ENCODE peak calls at places on chromosome 1, in seven cellular contexts. One of them, this sample, is unnamed.
A peak's percentile ranks its signal among the peaks of the same experiment; 100 is the strongest.

GRCh38 chr1:109761227-109762038 is 2.3 kb downstream of the EPS8L3 start:
- DNase-seq in HFF-Myc: no peak
- DNase-seq in testis: peak; percentile 24
- DNase-seq in heart left ventricle: peak; percentile 76
- DNase-seq in WERI-Rb-1: peak; percentile 86
- DNase-seq in IMR-90: no peak
- DNase-seq in H1: no peak
- DNase-seq in this sample: no peak

GRCh38 chr1:54404939-54405880 is 984 bp downstream of the SSBP3 start:
- DNase-seq in HFF-Myc: no peak
- DNase-seq in testis: peak; percentile 41
- DNase-seq in heart left ventricle: no peak
- DNase-seq in WERI-Rb-1: peak; percentile 42
- DNase-seq in IMR-90: no peak
- DNase-seq in H1: no peak
- DNase-seq in this sample: peak; percentile 66

GRCh38 chr1:206703647-206704046 is 18.9 kb downstream of the MAPKAPK2 start:
- DNase-seq in HFF-Myc: no peak
- DNase-seq in testis: no peak
- DNase-seq in heart left ventricle: no peak
- DNase-seq in WERI-Rb-1: no peak
- DNase-seq in IMR-90: peak; percentile 49
- DNase-seq in H1: no peak
- DNase-seq in this sample: no peak

GRCh38 chr1:61318319-61319125 is 236.2 kb downstream of the NFIA start:
- DNase-seq in HFF-Myc: peak; percentile 43
- DNase-seq in testis: peak; percentile 57
- DNase-seq in heart left ventricle: peak; percentile 24
- DNase-seq in WERI-Rb-1: no peak
- DNase-seq in IMR-90: peak; percentile 59
- DNase-seq in H1: no peak
- DNase-seq in this sample: peak; percentile 55

GRCh38 chr1:38772026-38772425 is 87.5 kb downstream of the RRAGC start:
- DNase-seq in HFF-Myc: no peak
- DNase-seq in testis: no peak
- DNase-seq in heart left ventricle: no peak
- DNase-seq in WERI-Rb-1: no peak
- DNase-seq in IMR-90: no peak
- DNase-seq in H1: no peak
- DNase-seq in this sample: no peak

GRCh38 chr1:106721779-106722178 is 334.7 kb upstream of the PRMT6 start:
- DNase-seq in HFF-Myc: no peak
- DNase-seq in testis: no peak
- DNase-seq in heart left ventricle: no peak
- DNase-seq in WERI-Rb-1: no peak
- DNase-seq in IMR-90: no peak
- DNase-seq in H1: no peak
- DNase-seq in this sample: peak; percentile 10

GRCh38 chr1:211133393-211133840 is 531 bp downstream of the KCNH1 start:
- DNase-seq in HFF-Myc: no peak
- DNase-seq in testis: peak; percentile 16
- DNase-seq in heart left ventricle: no peak
- DNase-seq in WERI-Rb-1: peak; percentile 56
- DNase-seq in IMR-90: no peak
- DNase-seq in H1: peak; percentile 64
- DNase-seq in this sample: peak; percentile 31

GRCh38 chr1:14738235-14738634 is 139.8 kb downstream of the KAZN start:
- DNase-seq in HFF-Myc: no peak
- DNase-seq in testis: no peak
- DNase-seq in heart left ventricle: no peak
- DNase-seq in WERI-Rb-1: no peak
- DNase-seq in IMR-90: no peak
- DNase-seq in H1: no peak
- DNase-seq in this sample: no peak

GRCh38 chr1:200279810-200280411 is 129.9 kb downstream of the ZNF281 start:
- DNase-seq in HFF-Myc: peak; percentile 27
- DNase-seq in testis: peak; percentile 52
- DNase-seq in heart left ventricle: no peak
- DNase-seq in WERI-Rb-1: peak; percentile 89
- DNase-seq in IMR-90: peak; percentile 60
- DNase-seq in H1: peak; percentile 84
- DNase-seq in this sample: peak; percentile 52

GRCh38 chr1:40708750-40709099 is 17.2 kb downstream of the NFYC start:
- DNase-seq in HFF-Myc: peak; percentile 68
- DNase-seq in testis: no peak
- DNase-seq in heart left ventricle: no peak
- DNase-seq in WERI-Rb-1: no peak
- DNase-seq in IMR-90: peak; percentile 91
- DNase-seq in H1: no peak
- DNase-seq in this sample: peak; percentile 77

GRCh38 chr1:212291505-212292134 is 6.4 kb downstream of the PPP2R5A start:
- DNase-seq in HFF-Myc: no peak
- DNase-seq in testis: no peak
- DNase-seq in heart left ventricle: no peak
- DNase-seq in WERI-Rb-1: no peak
- DNase-seq in IMR-90: peak; percentile 44
- DNase-seq in H1: no peak
- DNase-seq in this sample: no peak

GRCh38 chr1:160116277-160117147 is 953 bp downstream of the ATP1A2 start:
- DNase-seq in HFF-Myc: no peak
- DNase-seq in testis: peak; percentile 50
- DNase-seq in heart left ventricle: peak; percentile 58
- DNase-seq in WERI-Rb-1: no peak
- DNase-seq in IMR-90: peak; percentile 44
- DNase-seq in H1: no peak
- DNase-seq in this sample: peak; percentile 55

GRCh38 chr1:29456685-29457084 is 220.4 kb downstream of the PTPRU start:
- DNase-seq in HFF-Myc: no peak
- DNase-seq in testis: no peak
- DNase-seq in heart left ventricle: no peak
- DNase-seq in WERI-Rb-1: no peak
- DNase-seq in IMR-90: no peak
- DNase-seq in H1: no peak
- DNase-seq in this sample: no peak

GRCh38 chr1:97384294-97384952 is 536.4 kb downstream of the DPYD start:
- DNase-seq in HFF-Myc: no peak
- DNase-seq in testis: no peak
- DNase-seq in heart left ventricle: no peak
- DNase-seq in WERI-Rb-1: no peak
- DNase-seq in IMR-90: peak; percentile 92
- DNase-seq in H1: no peak
- DNase-seq in this sample: no peak

GRCh38 chr1:25927541-25928265 is 21.5 kb upstream of the STMN1 start:
- DNase-seq in HFF-Myc: no peak
- DNase-seq in testis: no peak
- DNase-seq in heart left ventricle: no peak
- DNase-seq in WERI-Rb-1: peak; percentile 89
- DNase-seq in IMR-90: no peak
- DNase-seq in H1: no peak
- DNase-seq in this sample: no peak

GRCh38 chr1:147115496-147115895 is 56.8 kb downstream of the PRKAB2 start:
- DNase-seq in HFF-Myc: no peak
- DNase-seq in testis: no peak
- DNase-seq in heart left ventricle: no peak
- DNase-seq in WERI-Rb-1: no peak
- DNase-seq in IMR-90: no peak
- DNase-seq in H1: no peak
- DNase-seq in this sample: no peak

GRCh38 chr1:1796466-1796865 is 18.2 kb upstream of the NADK start:
- DNase-seq in HFF-Myc: no peak
- DNase-seq in testis: no peak
- DNase-seq in heart left ventricle: no peak
- DNase-seq in WERI-Rb-1: no peak
- DNase-seq in IMR-90: no peak
- DNase-seq in H1: no peak
- DNase-seq in this sample: no peak
- TF ChIP-seq CTCF in HFF-Myc: no peak
- TF ChIP-seq CTCF in testis: no peak
- TF ChIP-seq CTCF in heart left ventricle: no peak
- TF ChIP-seq CTCF in WERI-Rb-1: peak; percentile 42
- TF ChIP-seq CTCF in IMR-90: peak; percentile 14
- TF ChIP-seq CTCF in H1: peak; percentile 48
- TF ChIP-seq CTCF in this sample: no peak

DNA sequence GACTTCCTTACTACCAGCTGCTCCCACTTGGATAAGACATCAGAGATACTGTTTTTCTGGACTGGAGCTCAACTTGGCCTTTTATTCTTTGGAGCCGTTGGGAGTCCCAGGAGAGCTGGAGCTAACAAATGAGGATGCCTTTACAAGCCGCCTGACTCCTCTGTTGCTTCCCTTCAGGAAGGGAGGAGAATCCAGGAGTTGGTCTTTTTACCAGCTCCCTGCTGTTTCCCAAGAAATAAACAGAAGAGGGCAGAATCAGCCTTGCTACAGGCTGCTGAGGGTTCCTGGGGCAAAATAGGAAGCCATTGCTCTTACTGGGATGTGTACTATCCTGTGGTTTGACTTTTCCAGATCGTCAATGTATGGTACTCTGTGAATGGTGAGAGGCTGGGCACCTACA is 1.5 kb downstream of the EIF3I start:
- DNase-seq in HFF-Myc: no peak
- DNase-seq in testis: no peak
- DNase-seq in heart left ventricle: no peak
- DNase-seq in WERI-Rb-1: no peak
- DNase-seq in IMR-90: no peak
- DNase-seq in H1: no peak
- DNase-seq in this sample: no peak
- H3K4me3 ChIP-seq in HFF-Myc: peak overlapping the region; percentile 98
- H3K4me3 ChIP-seq in testis: no peak overlapping the region
- H3K4me3 ChIP-seq in heart left ventricle: no peak overlapping the region
- H3K4me3 ChIP-seq in WERI-Rb-1: no peak overlapping the region
- H3K4me3 ChIP-seq in IMR-90: no peak overlapping the region
- H3K4me3 ChIP-seq in H1: no peak overlapping the region
- H3K4me3 ChIP-seq in this sample: no peak overlapping the region

DNA sequence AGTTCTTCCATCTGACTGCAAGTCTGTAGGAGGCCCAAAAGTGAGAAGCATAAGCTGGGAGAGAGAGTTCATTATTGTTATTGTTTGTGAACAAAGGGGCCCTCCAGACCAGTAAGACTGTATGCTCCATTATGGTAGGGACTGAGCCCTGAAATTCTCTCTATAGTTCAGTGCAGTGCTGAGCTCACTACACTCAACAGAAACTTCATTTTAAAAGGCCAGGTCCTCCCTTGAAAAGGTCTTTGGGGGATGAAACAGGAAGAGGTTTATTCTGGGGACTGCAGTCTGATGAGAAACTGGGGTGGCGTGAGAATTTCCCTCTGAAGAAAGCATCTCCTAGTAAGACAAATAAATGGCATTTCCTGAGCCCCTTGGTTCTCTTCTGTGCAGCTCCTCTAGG is 5.5 kb upstream of the GATAD2B start:
- DNase-seq in HFF-Myc: no peak
- DNase-seq in testis: no peak
- DNase-seq in heart left ventricle: no peak
- DNase-seq in WERI-Rb-1: no peak
- DNase-seq in IMR-90: no peak
- DNase-seq in H1: no peak
- DNase-seq in this sample: no peak
- TF ChIP-seq CTCF in HFF-Myc: no peak
- TF ChIP-seq CTCF in testis: no peak
- TF ChIP-seq CTCF in heart left ventricle: no peak
- TF ChIP-seq CTCF in WERI-Rb-1: no peak
- TF ChIP-seq CTCF in IMR-90: no peak
- TF ChIP-seq CTCF in H1: no peak
- TF ChIP-seq CTCF in this sample: no peak

GRCh38 chr1:192767798-192768197 is 41.0 kb upstream of the RGS2 start:
- DNase-seq in HFF-Myc: no peak
- DNase-seq in testis: no peak
- DNase-seq in heart left ventricle: no peak
- DNase-seq in WERI-Rb-1: no peak
- DNase-seq in IMR-90: no peak
- DNase-seq in H1: no peak
- DNase-seq in this sample: no peak

GRCh38 chr1:192766876-192767275 is 42.0 kb upstream of the RGS2 start:
- DNase-seq in HFF-Myc: no peak
- DNase-seq in testis: no peak
- DNase-seq in heart left ventricle: no peak
- DNase-seq in WERI-Rb-1: no peak
- DNase-seq in IMR-90: no peak
- DNase-seq in H1: no peak
- DNase-seq in this sample: no peak

GRCh38 chr1:192768463-192768862 is 40.4 kb upstream of the RGS2 start:
- DNase-seq in HFF-Myc: no peak
- DNase-seq in testis: no peak
- DNase-seq in heart left ventricle: no peak
- DNase-seq in WERI-Rb-1: no peak
- DNase-seq in IMR-90: no peak
- DNase-seq in H1: no peak
- DNase-seq in this sample: no peak

GRCh38 chr1:192764675-192765074 is 44.2 kb upstream of the RGS2 start:
- DNase-seq in HFF-Myc: no peak
- DNase-seq in testis: no peak
- DNase-seq in heart left ventricle: no peak
- DNase-seq in WERI-Rb-1: no peak
- DNase-seq in IMR-90: no peak
- DNase-seq in H1: no peak
- DNase-seq in this sample: no peak

DNA sequence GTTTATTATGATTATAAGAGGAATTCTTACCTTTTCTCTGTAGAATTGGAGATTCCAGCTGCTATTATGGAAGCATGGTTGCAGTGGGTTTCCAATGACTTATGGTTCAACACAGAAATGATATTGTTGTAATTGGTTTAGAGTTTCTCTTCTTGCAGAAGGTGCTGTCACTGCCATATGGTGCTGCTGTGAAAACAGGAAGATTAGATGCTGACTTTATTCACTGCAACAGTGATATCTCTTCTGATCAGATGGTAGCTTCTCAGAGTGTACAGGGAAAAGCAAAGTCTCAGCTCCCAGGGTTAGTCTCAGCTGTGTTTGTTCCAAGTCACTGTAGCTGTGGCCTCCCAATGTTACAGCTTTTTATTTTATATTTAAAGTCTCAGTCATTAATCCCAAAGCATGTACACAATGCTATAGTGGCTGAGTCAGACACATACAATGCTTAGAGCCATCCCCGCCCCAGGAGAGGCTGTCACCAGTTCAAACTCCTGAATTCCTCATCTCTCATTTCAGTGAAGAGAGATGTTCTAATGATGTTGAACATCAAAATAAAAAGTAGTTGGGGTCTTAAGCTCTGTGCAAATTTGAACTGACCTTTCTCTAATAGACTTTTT is 42.7 kb upstream of the RGS2 start:
- DNase-seq in HFF-Myc: no peak
- DNase-seq in testis: no peak
- DNase-seq in heart left ventricle: no peak
- DNase-seq in WERI-Rb-1: no peak
- DNase-seq in IMR-90: peak; percentile 37
- DNase-seq in H1: no peak
- DNase-seq in this sample: peak; percentile 65
- H3K4me3 ChIP-seq in HFF-Myc: no peak overlapping the region
- H3K4me3 ChIP-seq in testis: no peak overlapping the region
- H3K4me3 ChIP-seq in heart left ventricle: no peak overlapping the region
- H3K4me3 ChIP-seq in WERI-Rb-1: no peak overlapping the region
- H3K4me3 ChIP-seq in IMR-90: no peak overlapping the region
- H3K4me3 ChIP-seq in H1: no peak overlapping the region
- H3K4me3 ChIP-seq in this sample: no peak overlapping the region